ENCODE peak calls at places on chromosome 14, in ten cellular contexts. Z is AG08396; H is D341Med; P is mammary epithelial cell; W is tibial nerve; Q is EL; K is foreskin fibroblast; E is stimulated activated CD8-positive, alpha-beta memory T cell treated with anti-CD3 and anti-CD28 coated beads, Interleukin-2, amount 100 ng/mL, for 1 hour; X is C1 segment of cervical spinal cord; D is neural progenitor cell. B is an unnamed sample.
A peak's percentile ranks its signal among the peaks of the same experiment; 100 is the strongest.

GRCh38 chr14:64758711-64759554 is 54.7 kb downstream of the PLEKHG3 start:
- DNase-seq in Z (peak; percentile 94), H (no peak), P (peak; percentile 82), W (no peak), Q (peak; percentile 92), K (peak; percentile 95), E (no peak), X (no peak), D (no peak), B (peak; percentile 88)

GRCh38 chr14:36975834-36976233 is 196.6 kb downstream of the SLC25A21 start:
- DNase-seq in Z (no peak), H (no peak), P (peak; percentile 19), W (no peak), Q (peak; percentile 6), K (peak; percentile 46), E (no peak), X (no peak), D (no peak), B (peak; percentile 57)

GRCh38 chr14:72745991-72746980 is 147.6 kb downstream of the DPF3 start:
- DNase-seq in Z (peak; percentile 63), H (no peak), P (peak; percentile 37), W (no peak), Q (peak; percentile 93), K (peak; percentile 90), E (no peak), X (no peak), D (no peak), B (peak; percentile 1)

GRCh38 chr14:71636076-71636475 is 296.2 kb upstream of the RGS6 start:
- DNase-seq in Z (no peak), H (no peak), P (no peak), W (no peak), Q (no peak), K (no peak), E (no peak), X (no peak), D (no peak), B (no peak)

GRCh38 chr14:71244341-71244740 is 337.1 kb downstream of the PCNX1 start:
- DNase-seq in Z (no peak), H (no peak), P (no peak), W (no peak), Q (no peak), K (peak; percentile 56), E (no peak), X (no peak), D (no peak), B (no peak)

GRCh38 chr14:72743626-72744025 is 150.3 kb downstream of the DPF3 start:
- DNase-seq in Z (no peak), H (no peak), P (no peak), W (no peak), Q (no peak), K (peak; percentile 46), E (no peak), X (no peak), D (no peak), B (no peak)

GRCh38 chr14:76863724-76864407 is 37.7 kb downstream of the LRRC74A start:
- DNase-seq in Z (no peak), H (no peak), P (no peak), W (no peak), Q (no peak), K (no peak), E (no peak), X (peak; percentile 34), D (no peak), B (peak; percentile 12)

GRCh38 chr14:72332054-72332453 is 399.8 kb downstream of the RGS6 start:
- DNase-seq in Z (no peak), H (no peak), P (no peak), W (peak; percentile 26), Q (no peak), K (no peak), E (no peak), X (no peak), D (no peak), B (no peak)

GRCh38 chr14:69037790-69038448 is 58.8 kb upstream of the ACTN1 start:
- DNase-seq in Z (no peak), H (no peak), P (peak; percentile 30), W (no peak), Q (peak; percentile 67), K (peak; percentile 37), E (no peak), X (no peak), D (no peak), B (peak; percentile 60)

GRCh38 chr14:35789651-35790050 is 19.4 kb downstream of the RALGAPA1 start:
- DNase-seq in Z (peak; percentile 11), H (no peak), P (peak; percentile 61), W (no peak), Q (peak; percentile 15), K (no peak), E (no peak), X (no peak), D (no peak), B (no peak)

GRCh38 chr14:36738269-36738668 is 76.6 kb downstream of the PAX9 start:
- DNase-seq in Z (no peak), H (no peak), P (no peak), W (no peak), Q (no peak), K (no peak), E (no peak), X (no peak), D (no peak), B (no peak)

GRCh38 chr14:38777401-38777800 is 325.6 kb downstream of the SEC23A start:
- DNase-seq in Z (no peak), H (no peak), P (no peak), W (no peak), Q (no peak), K (no peak), E (no peak), X (no peak), D (no peak), B (no peak)

GRCh38 chr14:58280954-58281787 is 17.2 kb upstream of the ARID4A start:
- DNase-seq in Z (peak; percentile 64), H (no peak), P (peak; percentile 88), W (no peak), Q (peak; percentile 96), K (peak; percentile 80), E (no peak), X (peak; percentile 35), D (no peak), B (peak; percentile 88)

GRCh38 chr14:54902521-54903420 is at the start of gene GCH1:
- DNase-seq in Z (peak; percentile 77), H (peak; percentile 93), P (peak; percentile 65), W (no peak), Q (peak; percentile 70), K (peak; percentile 67), E (peak; percentile 60), X (peak; percentile 66), D (peak; percentile 91), B (peak; percentile 25)

GRCh38 chr14:76759589-76759988 is 1.7 kb upstream of the VASH1 start:
- DNase-seq in Z (no peak), H (peak; percentile 12), P (no peak), W (no peak), Q (no peak), K (no peak), E (no peak), X (no peak), D (no peak), B (no peak)

GRCh38 chr14:52769889-52770288 is 21.5 kb downstream of the GNPNAT1 start:
- DNase-seq in Z (no peak), H (no peak), P (peak; percentile 12), W (no peak), Q (no peak), K (peak; percentile 33), E (no peak), X (no peak), D (no peak), B (peak; percentile 46)

GRCh38 chr14:103733651-103734050 is 18.0 kb downstream of the ZFYVE21 start:
- DNase-seq in Z (no peak), H (no peak), P (peak; percentile 52), W (no peak), Q (peak; percentile 46), K (peak; percentile 33), E (no peak), X (no peak), D (no peak), B (peak; percentile 57)

GRCh38 chr14:94059998-94060397 is 21.0 kb downstream of the DDX24 start:
- DNase-seq in Z (no peak), H (no peak), P (no peak), W (no peak), Q (no peak), K (no peak), E (no peak), X (no peak), D (no peak), B (no peak)